ENCODE peak calls at places on chromosomes 2 and 18, in five cellular contexts. H, N, I, V and M are unnamed samples.

GRCh38 chr2:117514391-117514790 is 300.1 kb upstream of the DDX18 start:
- DNase-seq in V (no peak), N (no peak), I (no peak), H (no peak), M (no peak)

GRCh38 chr18:46320928-46321855 is 217.0 kb downstream of the HAUS1 start:
- DNase-seq in H (no peak), V (peak), N (no peak), I (peak), M (peak)

GRCh38 chr18:50282521-50283335 is 1.4 kb upstream of the MBD1 start:
- DNase-seq in I (no peak), N (no peak), V (no peak), H (no peak), M (no peak)

GRCh38 chr2:214005337-214005736 is 405.5 kb upstream of the VWC2L start:
- DNase-seq in H (no peak), N (no peak), I (peak), V (peak), M (no peak)

GRCh38 chr2:128732976-128733431 is 414.3 kb upstream of the HS6ST1 start:
- DNase-seq in I (peak), H (no peak), V (peak), N (no peak), M (peak)

GRCh38 chr2:117500721-117501120 is 313.8 kb upstream of the DDX18 start:
- DNase-seq in N (no peak), V (no peak), H (no peak), I (no peak), M (no peak)

GRCh38 chr18:36775396-36775795 is 53.4 kb downstream of the TPGS2 start:
- DNase-seq in N (no peak), V (no peak), H (no peak), I (no peak), M (no peak)

GRCh38 chr2:150538582-150539236 is 51.2 kb upstream of the RND3 start:
- DNase-seq in N (no peak), I (no peak), V (peak), H (no peak), M (no peak)

GRCh38 chr2:21361406-21361805 is 237.6 kb downstream of the TDRD15 start:
- DNase-seq in N (no peak), I (no peak), V (no peak), H (no peak), M (no peak)

GRCh38 chr2:18907508-18907907 is 318.1 kb upstream of the NT5C1B start:
- DNase-seq in V (peak), H (no peak), N (no peak), I (peak), M (no peak)

GRCh38 chr2:150425121-150425559 is 62.3 kb downstream of the RND3 start:
- DNase-seq in I (no peak), V (peak), N (no peak), H (no peak), M (no peak)

GRCh38 chr2:20370191-20370590 is 19.5 kb upstream of the PUM2 start:
- DNase-seq in N (no peak), V (peak), I (no peak), H (no peak), M (peak)

GRCh38 chr18:32612651-32613050 is 142.0 kb upstream of the GAREM1 start:
- DNase-seq in N (no peak), V (no peak), H (no peak), I (no peak), M (no peak)

GRCh38 chr18:35695803-35696202 is 114.3 kb downstream of the GALNT1 start:
- DNase-seq in I (no peak), V (no peak), N (no peak), H (no peak), M (no peak)

GRCh38 chr2:231926761-231927565 is 767 bp upstream of the NPPC start:
- DNase-seq in N (no peak), V (peak), I (no peak), H (no peak), M (peak)

GRCh38 chr2:217918220-217919024 is 84.4 kb downstream of the TNS1 start:
- DNase-seq in I (no peak), N (no peak), V (peak), H (no peak), M (no peak)

GRCh38 chr2:1744446-1745170 is at the start of gene PXDN:
- DNase-seq in I (no peak), V (peak), H (no peak), N (no peak), M (peak)

GRCh38 chr2:55710025-55710424 is 16.4 kb upstream of the PNPT1 start:
- DNase-seq in I (no peak), V (no peak), H (no peak), N (no peak), M (no peak)

GRCh38 chr2:230052299-230052698 is 16.4 kb downstream of the SLC16A14 start:
- DNase-seq in H (peak), I (peak), V (no peak), N (no peak), M (no peak)

GRCh38 chr18:23307567-23308295 is 145.4 kb upstream of the RIOK3 start:
- DNase-seq in V (peak), I (peak), H (no peak), N (no peak), M (no peak)

GRCh38 chr2:3670941-3671340 is 12.9 kb downstream of the ALLC start:
- DNase-seq in I (no peak), N (no peak), V (no peak), H (no peak), M (no peak)

GRCh38 chr2:100059638-100060037 is 82.8 kb downstream of the AFF3 start:
- DNase-seq in I (no peak), H (no peak), V (no peak), N (no peak), M (no peak)

GRCh38 chr2:208015475-208015874 is 9.9 kb downstream of the PLEKHM3 start:
- DNase-seq in I (no peak), V (no peak), H (no peak), N (no peak), M (no peak)

GRCh38 chr2:177735318-177735803 is 337.2 kb downstream of the PDE11A start:
- DNase-seq in H (no peak), I (no peak), N (no peak), V (no peak), M (no peak)

GRCh38 chr18:26342646-26343045 is 116.4 kb downstream of the TAF4B start:
- DNase-seq in I (no peak), N (no peak), H (no peak), V (no peak), M (no peak)

GRCh38 chr2:65265090-65266045 is 37.7 kb downstream of the ACTR2 start:
- DNase-seq in I (peak), V (peak), H (peak), N (peak), M (peak)

GRCh38 chr2:177547122-177547521 is 154.5 kb downstream of the AGPS start:
- DNase-seq in V (no peak), I (no peak), H (no peak), N (no peak), M (no peak)

GRCh38 chr2:205934443-205934842 is 151.5 kb downstream of the INO80D start:
- DNase-seq in N (no peak), V (no peak), I (no peak), H (peak), M (no peak)

GRCh38 chr2:102033028-102033749 is 41.4 kb downstream of the IL1R2 start:
- DNase-seq in N (no peak), V (peak), H (peak), I (peak), M (no peak)

GRCh38 chr2:48532174-48532573 is 2.2 kb downstream of the STON1 start:
- DNase-seq in I (no peak), H (no peak), V (no peak), N (no peak), M (no peak)

DNA sequence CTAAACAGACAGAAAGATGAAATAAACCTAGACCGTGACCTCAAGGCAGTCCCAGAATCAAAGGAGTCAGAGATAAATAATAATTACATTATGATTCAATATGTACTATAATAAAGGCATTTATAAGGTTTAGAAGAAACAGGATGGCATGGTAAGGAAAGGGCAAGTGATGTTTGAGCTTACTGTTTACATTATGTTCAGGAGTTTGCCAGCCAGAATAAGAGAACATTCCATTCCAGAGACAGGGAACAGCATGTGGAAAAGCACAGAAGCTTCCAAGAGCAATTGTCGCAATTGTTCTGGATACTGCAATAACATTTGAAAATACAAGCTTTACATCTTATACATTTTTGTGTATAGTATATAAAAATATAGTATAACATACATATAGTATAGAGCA is 50.0 kb upstream of the FRZB start:
- DNase-seq in H (no peak), N (no peak), V (no peak), I (no peak), M (no peak)
- H3K27ac ChIP-seq in H (peak), N (no peak), V (peak), I (no peak), M (no peak)

DNA sequence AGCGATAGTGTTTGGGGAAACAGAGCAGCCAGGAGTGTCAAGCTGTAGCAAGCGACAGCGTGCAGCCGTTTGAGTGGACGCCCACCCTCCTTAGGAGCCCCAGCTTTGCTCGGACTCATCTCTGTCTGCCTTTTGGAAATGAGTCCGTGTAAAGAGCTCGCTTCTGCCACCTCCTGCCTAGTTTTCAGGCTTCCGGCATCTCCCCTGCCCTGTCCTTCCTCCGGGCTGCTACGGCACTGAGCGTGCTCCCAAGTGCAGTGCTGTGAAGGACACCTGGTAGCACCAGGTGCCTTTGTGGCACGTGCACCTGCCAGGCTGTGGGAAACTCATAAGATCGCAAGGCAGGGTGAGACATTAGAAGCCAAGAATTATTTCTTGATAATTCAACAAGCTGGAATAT is 117.1 kb downstream of the RNF144A start:
- DNase-seq in H (peak), I (peak), V (no peak), N (no peak), M (no peak)
- TF ChIP-seq CTCF in H (peak), I (peak), V (no peak), N (no peak), M (no peak)

GRCh38 chr2:25131567-25132295 is 36.6 kb downstream of the POMC start:
- DNase-seq in V (no peak), H (no peak), N (no peak), I (no peak), M (no peak)
- H3K27ac ChIP-seq in V (no peak), H (no peak), N (no peak), I (no peak), M (no peak)

GRCh38 chr2:220880623-220881022 is 691.5 kb downstream of the EPHA4 start:
- DNase-seq in V (no peak), H (no peak), I (no peak), N (no peak), M (peak)

GRCh38 chr2:220887271-220887870 is 684.7 kb downstream of the EPHA4 start:
- DNase-seq in N (no peak), V (peak), I (peak), H (no peak), M (no peak)

GRCh38 chr2:220885593-220885992 is 686.5 kb downstream of the EPHA4 start:
- DNase-seq in H (no peak), I (no peak), V (no peak), N (no peak), M (no peak)

GRCh38 chr2:220887880-220888279 is 684.2 kb downstream of the EPHA4 start:
- DNase-seq in N (no peak), I (no peak), H (no peak), V (no peak), M (no peak)

DNA sequence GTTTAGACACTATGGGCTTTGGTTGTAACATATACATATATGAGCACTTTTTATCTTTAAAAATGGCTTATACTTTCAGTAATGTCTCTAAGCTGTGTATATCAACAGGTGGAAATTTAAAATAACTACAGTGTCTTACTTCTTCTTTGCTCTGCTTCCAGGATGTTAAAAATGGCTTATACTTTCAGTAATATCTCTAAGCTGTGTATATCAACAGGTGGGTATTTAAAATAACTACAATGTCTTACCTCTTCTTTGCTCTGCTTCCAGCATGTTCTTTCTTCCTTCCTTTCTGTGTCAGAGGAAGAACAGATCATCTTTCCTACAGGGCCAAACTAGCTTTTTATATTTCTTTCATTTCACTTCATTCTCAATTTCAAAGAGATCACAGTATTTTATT is 689.6 kb downstream of the EPHA4 start:
- DNase-seq in H (no peak), N (no peak), V (no peak), I (no peak), M (no peak)
- TF ChIP-seq CTCF in H (no peak), N (no peak), V (no peak), I (no peak), M (no peak)

DNA sequence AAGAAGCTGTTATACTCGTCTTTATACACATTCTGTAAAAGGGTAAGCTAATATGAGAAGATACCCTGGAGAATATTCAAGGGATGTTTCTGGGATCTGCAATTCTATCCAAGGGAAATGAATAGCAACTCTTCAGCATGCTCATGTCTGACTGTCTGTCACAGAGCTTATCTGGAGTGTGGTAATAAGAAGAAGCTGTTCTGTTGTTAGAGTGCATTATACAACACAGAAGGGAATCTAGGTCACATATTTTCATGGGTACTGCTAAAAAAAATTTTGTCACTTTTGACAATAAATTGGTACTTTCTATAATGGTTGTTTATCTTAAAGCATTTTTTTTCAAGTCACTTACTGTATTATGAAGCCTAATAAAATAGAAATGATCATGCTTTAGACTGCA is 63.1 kb downstream of the NEB start:
- DNase-seq in I (no peak), H (no peak), N (no peak), V (no peak), M (no peak)
- H3K27ac ChIP-seq in I (no peak), H (no peak), N (no peak), V (no peak), M (no peak)

GRCh38 chr2:181552808-181553207 is 95.6 kb downstream of the ITGA4 start:
- DNase-seq in V (no peak), N (no peak), I (no peak), H (no peak), M (peak)
- TF ChIP-seq CTCF in V (no peak), N (no peak), I (no peak), H (no peak), M (no peak)

GRCh38 chr2:317501-318424 is 29.9 kb upstream of the ALKAL2 start:
- DNase-seq in I (peak), H (no peak), N (no peak), V (peak), M (no peak)
- H3K27ac ChIP-seq in I (peak), H (no peak), N (no peak), V (no peak), M (no peak)

GRCh38 chr2:233399306-233400225 is 45.3 kb downstream of the DGKD start:
- DNase-seq in I (no peak), V (no peak), H (no peak), N (no peak), M (no peak)
- TF ChIP-seq CTCF in I (peak), V (no peak), H (no peak), N (no peak), M (no peak)

DNA sequence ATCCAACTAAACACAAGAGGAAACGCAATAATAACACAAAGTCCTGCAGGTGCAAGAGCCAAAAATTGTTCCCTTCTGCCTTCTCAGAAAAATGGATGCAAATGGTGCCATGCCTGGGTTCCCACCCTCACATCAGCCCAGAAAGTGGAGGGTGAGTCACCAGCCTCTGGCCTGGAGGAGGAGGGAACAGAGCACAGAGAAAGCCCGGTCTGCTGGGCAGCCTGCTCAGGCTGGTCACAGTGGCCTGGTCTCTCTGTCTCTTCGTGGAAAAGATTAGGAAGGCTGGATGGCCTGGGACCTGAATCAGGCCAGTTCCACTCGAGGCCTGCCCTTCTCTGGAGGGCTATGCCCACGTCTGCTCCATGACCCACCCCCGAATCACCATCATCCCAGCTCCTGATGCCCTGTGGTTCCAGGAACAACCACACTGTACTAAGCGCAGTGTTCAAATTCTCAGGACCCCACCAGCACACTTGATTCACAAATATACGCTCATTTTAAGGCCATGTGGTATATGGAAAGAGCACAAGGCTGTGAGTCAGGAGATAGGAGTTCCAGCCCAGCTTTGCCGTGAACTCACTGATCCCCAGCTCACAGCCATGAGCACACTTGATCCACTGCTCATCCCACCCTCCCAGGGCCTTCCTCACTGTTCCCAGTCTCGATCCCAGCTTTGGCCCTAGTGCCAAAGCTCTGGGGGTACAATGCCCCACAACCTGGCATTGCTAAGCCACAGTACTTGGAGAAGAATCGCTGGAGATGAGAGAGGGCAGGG is 82.1 kb downstream of the ZBTB7C start:
- DNase-seq in H (no peak), N (no peak), I (peak), V (peak), M (no peak)
- H3K27ac ChIP-seq in H (no peak), N (no peak), I (peak), V (no peak), M (peak)